ENCODE peak calls at places on chromosomes 5 and 9, in four cellular contexts. One of them, this sample, is unnamed.

GRCh38 chr5:180470966-180471582 is 23.1 kb upstream of the CNOT6 start:
- DNase-seq in choroid plexus epithelial cell: peak; percentile 79
- DNase-seq in cardiac muscle cell: peak; percentile 81
- DNase-seq in IMR-90: peak; percentile 59
- DNase-seq in this sample: peak; percentile 49

GRCh38 chr5:123505633-123506032 is 6.3 kb upstream of the CSNK1G3 start:
- DNase-seq in choroid plexus epithelial cell: no peak
- DNase-seq in cardiac muscle cell: no peak
- DNase-seq in IMR-90: no peak
- DNase-seq in this sample: no peak

GRCh38 chr5:83095973-83096539 is 18.7 kb downstream of the XRCC4 start:
- DNase-seq in choroid plexus epithelial cell: peak; percentile 61
- DNase-seq in cardiac muscle cell: peak; percentile 63
- DNase-seq in IMR-90: peak; percentile 88
- DNase-seq in this sample: peak; percentile 80

GRCh38 chr5:53109041-53109435 is 519 bp downstream of the MOCS2 start:
- DNase-seq in choroid plexus epithelial cell: peak; percentile 28
- DNase-seq in cardiac muscle cell: no peak
- DNase-seq in IMR-90: no peak
- DNase-seq in this sample: peak; percentile 14

GRCh38 chr5:51821697-51822096 is 438.4 kb downstream of the ISL1 start:
- DNase-seq in choroid plexus epithelial cell: no peak
- DNase-seq in cardiac muscle cell: no peak
- DNase-seq in IMR-90: no peak
- DNase-seq in this sample: no peak

GRCh38 chr9:93625000-93625399 is 48.6 kb downstream of the PHF2 start:
- DNase-seq in choroid plexus epithelial cell: no peak
- DNase-seq in cardiac muscle cell: no peak
- DNase-seq in IMR-90: peak; percentile 11
- DNase-seq in this sample: no peak

GRCh38 chr5:11918463-11919045 is 14.3 kb upstream of the CTNND2 start:
- DNase-seq in choroid plexus epithelial cell: no peak
- DNase-seq in cardiac muscle cell: no peak
- DNase-seq in IMR-90: no peak
- DNase-seq in this sample: no peak

GRCh38 chr5:63843190-63843589 is 119.1 kb downstream of the HTR1A start:
- DNase-seq in choroid plexus epithelial cell: no peak
- DNase-seq in cardiac muscle cell: no peak
- DNase-seq in IMR-90: no peak
- DNase-seq in this sample: no peak

GRCh38 chr5:95647331-95647659 is 718 bp downstream of the RFESD start:
- DNase-seq in choroid plexus epithelial cell: no peak
- DNase-seq in cardiac muscle cell: peak; percentile 57
- DNase-seq in IMR-90: no peak
- DNase-seq in this sample: no peak

GRCh38 chr5:126383246-126383645 is 40.0 kb upstream of the GRAMD2B start:
- DNase-seq in choroid plexus epithelial cell: no peak
- DNase-seq in cardiac muscle cell: no peak
- DNase-seq in IMR-90: peak; percentile 76
- DNase-seq in this sample: peak; percentile 49

GRCh38 chr9:123401879-123402513 is 46.0 kb downstream of the CRB2 start:
- DNase-seq in choroid plexus epithelial cell: peak; percentile 75
- DNase-seq in cardiac muscle cell: peak; percentile 67
- DNase-seq in IMR-90: peak; percentile 57
- DNase-seq in this sample: peak; percentile 54

GRCh38 chr9:83956288-83957028 is 23.6 kb downstream of the HNRNPK start:
- DNase-seq in choroid plexus epithelial cell: peak; percentile 55
- DNase-seq in cardiac muscle cell: peak; percentile 74
- DNase-seq in IMR-90: no peak
- DNase-seq in this sample: peak; percentile 55

GRCh38 chr9:38282756-38283155 is 109.7 kb upstream of the ALDH1B1 start:
- DNase-seq in choroid plexus epithelial cell: no peak
- DNase-seq in cardiac muscle cell: no peak
- DNase-seq in IMR-90: no peak
- DNase-seq in this sample: no peak

GRCh38 chr9:21994526-21994995 is at the start of gene CDKN2B-AS1:
- DNase-seq in choroid plexus epithelial cell: peak; percentile 83
- DNase-seq in cardiac muscle cell: peak; percentile 67
- DNase-seq in IMR-90: peak; percentile 76
- DNase-seq in this sample: peak; percentile 83

GRCh38 chr5:162052671-162053070 is 14.9 kb upstream of the GABRG2 start:
- DNase-seq in choroid plexus epithelial cell: no peak
- DNase-seq in cardiac muscle cell: no peak
- DNase-seq in IMR-90: no peak
- DNase-seq in this sample: no peak

GRCh38 chr5:11411621-11412020 is 492.6 kb downstream of the CTNND2 start:
- DNase-seq in choroid plexus epithelial cell: no peak
- DNase-seq in cardiac muscle cell: no peak
- DNase-seq in IMR-90: no peak
- DNase-seq in this sample: no peak

GRCh38 chr9:137506274-137506673 is 43.9 kb downstream of the PNPLA7 start:
- DNase-seq in choroid plexus epithelial cell: no peak
- DNase-seq in cardiac muscle cell: no peak
- DNase-seq in IMR-90: no peak
- DNase-seq in this sample: no peak

GRCh38 chr5:125199968-125200841 is 453.8 kb upstream of the ZNF608 start:
- DNase-seq in choroid plexus epithelial cell: peak; percentile 12
- DNase-seq in cardiac muscle cell: peak; percentile 19
- DNase-seq in IMR-90: no peak
- DNase-seq in this sample: peak; percentile 20

GRCh38 chr9:36720043-36720442 is 147.3 kb downstream of the MELK start:
- DNase-seq in choroid plexus epithelial cell: no peak
- DNase-seq in cardiac muscle cell: no peak
- DNase-seq in IMR-90: no peak
- DNase-seq in this sample: no peak

GRCh38 chr5:119343766-119344165 is 12.1 kb upstream of the TNFAIP8 start:
- DNase-seq in choroid plexus epithelial cell: peak; percentile 80
- DNase-seq in cardiac muscle cell: peak; percentile 23
- DNase-seq in IMR-90: peak; percentile 65
- DNase-seq in this sample: peak; percentile 85

GRCh38 chr5:107671742-107672211 is 1.0 kb upstream of the EFNA5 start:
- DNase-seq in choroid plexus epithelial cell: peak; percentile 81
- DNase-seq in cardiac muscle cell: peak; percentile 61
- DNase-seq in IMR-90: peak; percentile 52
- DNase-seq in this sample: peak; percentile 76

GRCh38 chr5:137923856-137924255 is 34.6 kb downstream of the PKD2L2 start:
- DNase-seq in choroid plexus epithelial cell: peak; percentile 44
- DNase-seq in cardiac muscle cell: peak; percentile 45
- DNase-seq in IMR-90: peak; percentile 48
- DNase-seq in this sample: peak; percentile 10

GRCh38 chr9:76136986-76137385 is 246.5 kb downstream of the PCSK5 start:
- DNase-seq in choroid plexus epithelial cell: peak; percentile 80
- DNase-seq in cardiac muscle cell: peak; percentile 62
- DNase-seq in IMR-90: peak; percentile 81
- DNase-seq in this sample: peak; percentile 66

GRCh38 chr5:96930058-96930457 is 5.8 kb upstream of the LNPEP start:
- DNase-seq in choroid plexus epithelial cell: peak; percentile 87
- DNase-seq in cardiac muscle cell: no peak
- DNase-seq in IMR-90: no peak
- DNase-seq in this sample: peak; percentile 9

GRCh38 chr5:169411789-169412425 is 111.0 kb upstream of the SLIT3 start:
- DNase-seq in choroid plexus epithelial cell: no peak
- DNase-seq in cardiac muscle cell: no peak
- DNase-seq in IMR-90: no peak
- DNase-seq in this sample: no peak

GRCh38 chr5:89241186-89241585 is 358.2 kb upstream of the MEF2C start:
- DNase-seq in choroid plexus epithelial cell: peak; percentile 38
- DNase-seq in cardiac muscle cell: peak; percentile 23
- DNase-seq in IMR-90: peak; percentile 66
- DNase-seq in this sample: peak; percentile 67

GRCh38 chr9:84570482-84571154 is 98.9 kb upstream of the NTRK2 start:
- DNase-seq in choroid plexus epithelial cell: no peak
- DNase-seq in cardiac muscle cell: no peak
- DNase-seq in IMR-90: no peak
- DNase-seq in this sample: no peak

GRCh38 chr5:149153193-149153750 is 12.0 kb downstream of the ABLIM3 start:
- DNase-seq in choroid plexus epithelial cell: no peak
- DNase-seq in cardiac muscle cell: no peak
- DNase-seq in IMR-90: no peak
- DNase-seq in this sample: no peak

GRCh38 chr5:122978644-122979297 is 57.8 kb downstream of the PPIC start:
- DNase-seq in choroid plexus epithelial cell: no peak
- DNase-seq in cardiac muscle cell: no peak
- DNase-seq in IMR-90: no peak
- DNase-seq in this sample: no peak

GRCh38 chr9:136438548-136438908 is 1.1 kb downstream of the INPP5E start:
- DNase-seq in choroid plexus epithelial cell: peak; percentile 33
- DNase-seq in cardiac muscle cell: peak; percentile 26
- DNase-seq in IMR-90: peak; percentile 7
- DNase-seq in this sample: peak; percentile 3

GRCh38 chr9:70566743-70567142 is 152.3 kb upstream of the KLF9 start:
- DNase-seq in choroid plexus epithelial cell: no peak
- DNase-seq in cardiac muscle cell: no peak
- DNase-seq in IMR-90: no peak
- DNase-seq in this sample: peak; percentile 48

GRCh38 chr9:19247420-19247819 is 16.9 kb downstream of the DENND4C start:
- DNase-seq in choroid plexus epithelial cell: no peak
- DNase-seq in cardiac muscle cell: no peak
- DNase-seq in IMR-90: no peak
- DNase-seq in this sample: no peak
- TF ChIP-seq CTCF in choroid plexus epithelial cell: no peak
- TF ChIP-seq CTCF in cardiac muscle cell: no peak
- TF ChIP-seq CTCF in IMR-90: no peak
- TF ChIP-seq CTCF in this sample: no peak

GRCh38 chr5:56567278-56567677 is 248.1 kb upstream of the MAP3K1 start:
- DNase-seq in choroid plexus epithelial cell: no peak
- DNase-seq in cardiac muscle cell: no peak
- DNase-seq in IMR-90: no peak
- DNase-seq in this sample: no peak

GRCh38 chr5:56569051-56569450 is 246.3 kb upstream of the MAP3K1 start:
- DNase-seq in choroid plexus epithelial cell: peak; percentile 27
- DNase-seq in cardiac muscle cell: peak; percentile 41
- DNase-seq in IMR-90: no peak
- DNase-seq in this sample: no peak

GRCh38 chr5:56564451-56565223 is 250.7 kb upstream of the MAP3K1 start:
- DNase-seq in choroid plexus epithelial cell: peak; percentile 98
- DNase-seq in cardiac muscle cell: peak; percentile 89
- DNase-seq in IMR-90: peak; percentile 73
- DNase-seq in this sample: peak; percentile 66

GRCh38 chr5:56566374-56567249 is 248.7 kb upstream of the MAP3K1 start:
- DNase-seq in choroid plexus epithelial cell: no peak
- DNase-seq in cardiac muscle cell: no peak
- DNase-seq in IMR-90: no peak
- DNase-seq in this sample: no peak

GRCh38 chr5:56565693-56566092 is 249.7 kb upstream of the MAP3K1 start:
- DNase-seq in choroid plexus epithelial cell: no peak
- DNase-seq in cardiac muscle cell: no peak
- DNase-seq in IMR-90: no peak
- DNase-seq in this sample: no peak
- H3K4me3 ChIP-seq in choroid plexus epithelial cell: no peak overlapping the region
- H3K4me3 ChIP-seq in cardiac muscle cell: no peak overlapping the region
- H3K4me3 ChIP-seq in IMR-90: no peak overlapping the region
- H3K4me3 ChIP-seq in this sample: no peak overlapping the region

DNA sequence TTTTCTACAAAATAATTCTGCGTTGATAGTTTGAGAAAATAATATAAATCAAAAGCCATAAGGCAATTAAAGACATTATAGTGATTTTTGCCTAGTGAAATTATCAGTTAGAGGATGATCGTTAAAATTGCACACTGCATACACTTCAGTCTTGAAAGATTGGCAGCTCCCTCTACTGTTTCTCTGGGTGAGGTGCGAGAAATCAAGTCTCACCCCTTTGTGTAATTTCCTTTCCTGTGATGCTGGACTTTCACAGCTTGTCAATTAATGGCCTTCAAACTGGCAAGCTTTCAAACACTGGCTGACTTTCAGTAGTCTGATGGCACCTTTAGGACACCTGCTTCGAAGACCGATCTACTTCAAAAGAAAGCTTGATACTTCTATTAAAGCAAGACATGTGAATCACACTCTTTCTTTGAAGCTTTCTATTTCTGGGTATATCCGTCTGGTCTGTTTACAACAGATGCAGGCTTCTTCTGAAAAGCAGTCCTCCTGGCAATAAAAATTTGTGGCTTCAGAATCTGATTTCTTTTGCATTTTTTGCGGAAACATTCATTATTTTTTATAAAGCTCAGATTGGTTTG is 706.8 kb upstream of the PTPRD start:
- DNase-seq in choroid plexus epithelial cell: peak; percentile 61
- DNase-seq in cardiac muscle cell: peak; percentile 3
- DNase-seq in IMR-90: no peak
- DNase-seq in this sample: peak; percentile 17
- TF ChIP-seq CTCF in choroid plexus epithelial cell: peak; percentile 79
- TF ChIP-seq CTCF in cardiac muscle cell: peak; percentile 18
- TF ChIP-seq CTCF in IMR-90: no peak
- TF ChIP-seq CTCF in this sample: peak; percentile 51

GRCh38 chr9:127690735-127691134 is 16.1 kb upstream of the CFAP157 start:
- DNase-seq in choroid plexus epithelial cell: no peak
- DNase-seq in cardiac muscle cell: no peak
- DNase-seq in IMR-90: no peak
- DNase-seq in this sample: no peak

GRCh38 chr9:127683723-127684122 is 23.1 kb upstream of the CFAP157 start:
- DNase-seq in choroid plexus epithelial cell: peak; percentile 80
- DNase-seq in cardiac muscle cell: peak; percentile 29
- DNase-seq in IMR-90: peak; percentile 78
- DNase-seq in this sample: peak; percentile 35

GRCh38 chr9:127689332-127690000 is 17.3 kb upstream of the CFAP157 start:
- DNase-seq in choroid plexus epithelial cell: no peak
- DNase-seq in cardiac muscle cell: no peak
- DNase-seq in IMR-90: no peak
- DNase-seq in this sample: no peak

GRCh38 chr9:127684576-127684975 is 22.2 kb upstream of the CFAP157 start:
- DNase-seq in choroid plexus epithelial cell: peak; percentile 56
- DNase-seq in cardiac muscle cell: peak; percentile 18
- DNase-seq in IMR-90: peak; percentile 56
- DNase-seq in this sample: no peak

DNA sequence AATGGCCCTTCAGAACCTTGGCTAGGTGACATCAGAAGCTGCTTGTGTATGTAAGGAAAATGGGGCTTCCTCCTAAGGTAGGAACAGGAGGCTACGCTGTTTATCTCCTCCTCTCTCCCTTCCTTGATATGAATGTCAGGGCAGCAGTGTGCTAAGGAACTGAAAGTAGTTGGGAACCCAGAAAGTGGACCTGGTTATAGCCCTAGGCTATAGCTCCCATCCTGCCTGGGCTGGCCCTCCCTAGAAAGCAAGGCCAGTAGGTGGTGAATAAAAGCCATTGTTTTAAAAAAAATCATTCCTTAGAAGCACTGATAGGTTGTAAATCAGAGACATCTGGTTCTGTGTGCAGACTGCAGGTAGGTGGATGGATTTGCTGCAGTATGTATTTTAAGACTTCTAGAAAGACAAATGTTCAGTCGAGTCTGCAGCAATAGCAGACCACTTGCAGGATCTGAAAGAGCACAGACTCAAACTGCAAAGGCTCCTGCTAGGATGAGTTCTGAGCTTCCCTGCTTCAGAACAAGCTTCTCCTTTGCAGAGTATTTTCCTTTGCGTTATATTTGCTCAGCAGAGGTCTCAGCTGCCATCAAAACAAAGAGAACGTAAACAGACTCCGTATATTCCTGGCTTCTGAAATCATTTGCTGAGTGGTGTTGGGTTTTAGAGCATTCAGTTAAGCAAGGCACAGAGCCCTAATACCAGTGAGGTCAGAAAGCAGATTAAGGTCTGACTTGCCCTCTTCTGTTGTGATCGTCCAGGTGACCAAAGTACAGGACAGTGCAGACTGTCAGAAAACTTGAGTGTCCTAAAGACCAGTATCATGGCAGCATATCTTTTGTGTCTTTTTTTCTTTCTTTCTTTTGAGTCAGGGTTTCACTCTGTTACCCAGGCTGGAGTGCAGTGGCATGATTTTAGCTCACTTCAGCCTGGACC is 20.1 kb upstream of the CFAP157 start:
- DNase-seq in choroid plexus epithelial cell: no peak
- DNase-seq in cardiac muscle cell: no peak
- DNase-seq in IMR-90: no peak
- DNase-seq in this sample: no peak
- H3K4me3 ChIP-seq in choroid plexus epithelial cell: no peak overlapping the region
- H3K4me3 ChIP-seq in cardiac muscle cell: no peak overlapping the region
- H3K4me3 ChIP-seq in IMR-90: no peak overlapping the region
- H3K4me3 ChIP-seq in this sample: no peak overlapping the region